ENCODE peak calls at places on chromosomes 12 and 14, in seven cellular contexts. F is nucleus accumbens; Q is stromal cell of bone marrow; R is hippocampal formation; I is stimulated activated CD4-positive, alpha-beta T cell treated with anti-CD3 and anti-CD28 coated beads, Interleukin-15, amount 100 ng/mL, for 1 hour; G is GM10248; S is AG10803. L is an unnamed sample.

GRCh38 chr12:106084048-106084671 is 54.6 kb downstream of the NUAK1 start:
- DNase-seq in R (no peak), I (no peak), F (no peak), Q (no peak), G (no peak), S (peak; percentile 95), L (no peak)

GRCh38 chr14:89826581-89826980 is 127.9 kb downstream of the EFCAB11 start:
- DNase-seq in I (no peak), R (no peak), S (no peak), G (no peak), Q (no peak), F (no peak), L (no peak)

GRCh38 chr14:21302013-21302857 is 22.4 kb downstream of the RPGRIP1 start:
- DNase-seq in R (no peak), S (no peak), I (no peak), Q (no peak), F (no peak), G (no peak), L (no peak)

GRCh38 chr14:99872786-99873440 is 79.7 kb downstream of the EML1 start:
- DNase-seq in I (no peak), Q (no peak), G (no peak), R (no peak), S (no peak), F (no peak), L (no peak)

GRCh38 chr12:57242329-57242690 is 8.7 kb downstream of the STAC3 start:
- DNase-seq in Q (no peak), F (no peak), R (no peak), S (no peak), I (no peak), G (no peak), L (no peak)

GRCh38 chr14:75213172-75213571 is 36.8 kb upstream of the TMED10 start:
- DNase-seq in S (no peak), R (no peak), G (no peak), I (no peak), Q (no peak), F (no peak), L (no peak)

GRCh38 chr14:80047761-80048160 is 163.5 kb downstream of the DIO2 start:
- DNase-seq in F (no peak), R (no peak), Q (no peak), I (no peak), G (no peak), S (peak; percentile 1), L (no peak)

GRCh38 chr12:113051759-113052158 is 4.8 kb upstream of the DTX1 start:
- DNase-seq in Q (no peak), S (no peak), R (no peak), I (no peak), G (no peak), F (no peak), L (no peak)

GRCh38 chr14:44963775-44964380 is 1.9 kb downstream of the TOGARAM1 start:
- DNase-seq in S (peak; percentile 31), G (no peak), Q (no peak), R (peak; percentile 19), F (peak; percentile 10), I (no peak), L (no peak)

GRCh38 chr12:82279597-82279996 is 78.6 kb downstream of the CCDC59 start:
- DNase-seq in F (no peak), Q (no peak), G (no peak), R (no peak), I (no peak), S (no peak), L (no peak)

GRCh38 chr14:49193365-49194050 is 392.7 kb downstream of the RPS29 start:
- DNase-seq in G (no peak), Q (no peak), R (no peak), F (no peak), I (no peak), S (no peak), L (no peak)

GRCh38 chr14:80005561-80005960 is 205.7 kb downstream of the DIO2 start:
- DNase-seq in G (no peak), Q (no peak), S (no peak), F (no peak), R (no peak), I (no peak), L (no peak)

GRCh38 chr12:124581299-124581698 is 13.9 kb upstream of the NCOR2 start:
- DNase-seq in I (no peak), R (no peak), G (no peak), F (no peak), Q (no peak), S (no peak), L (no peak)

GRCh38 chr12:116138380-116138779 is 139.1 kb downstream of the MED13L start:
- DNase-seq in Q (no peak), I (no peak), G (no peak), F (no peak), S (peak; percentile 77), R (no peak), L (no peak)

GRCh38 chr14:64504310-64504896 is at the start of gene ZBTB1:
- DNase-seq in F (peak; percentile 81), G (peak; percentile 63), I (peak; percentile 76), Q (peak; percentile 65), S (peak; percentile 92), R (peak; percentile 78), L (peak; percentile 57)

GRCh38 chr12:62950317-62950716 is 15.4 kb upstream of the PPM1H start:
- DNase-seq in F (no peak), S (no peak), G (no peak), Q (no peak), R (no peak), I (no peak), L (no peak)

GRCh38 chr12:113189361-113189760 is 3.8 kb downstream of the RITA1 start:
- DNase-seq in R (no peak), I (no peak), F (no peak), Q (no peak), S (no peak), G (no peak), L (no peak)

GRCh38 chr14:104659764-104660523 is 29.5 kb upstream of the INF2 start:
- DNase-seq in F (no peak), G (peak; percentile 74), S (no peak), R (no peak), I (no peak), Q (no peak), L (no peak)

GRCh38 chr14:90491221-90491867 is 94.5 kb downstream of the CALM1 start:
- DNase-seq in G (peak; percentile 5), Q (peak; percentile 9), R (peak; percentile 66), F (peak; percentile 70), S (peak; percentile 44), I (no peak), L (no peak)

GRCh38 chr14:94285158-94285557 is 7.9 kb downstream of the SERPINA10 start:
- DNase-seq in G (no peak), S (no peak), Q (no peak), I (no peak), F (no peak), R (no peak), L (no peak)

GRCh38 chr14:26597136-26598080 is at the start of gene NOVA1:
- DNase-seq in Q (no peak), F (peak; percentile 49), G (peak; percentile 5), I (no peak), S (no peak), R (peak; percentile 50), L (peak; percentile 17)

GRCh38 chr14:98226411-98226810 is 1045.6 kb downstream of the BCL11B start:
- DNase-seq in R (no peak), I (no peak), S (no peak), G (no peak), F (no peak), Q (no peak), L (no peak)

GRCh38 chr12:12439636-12440035 is 82.8 kb downstream of the BORCS5 start:
- DNase-seq in G (no peak), Q (no peak), I (no peak), R (no peak), S (peak; percentile 33), F (no peak), L (peak; percentile 40)

GRCh38 chr12:90393089-90393488 is 561.9 kb downstream of the CCER1 start:
- DNase-seq in R (no peak), G (no peak), S (no peak), I (no peak), F (no peak), Q (no peak), L (no peak)

GRCh38 chr14:48008646-48009045 is 333.2 kb upstream of the MDGA2 start:
- DNase-seq in Q (no peak), F (no peak), I (no peak), G (no peak), R (no peak), S (no peak), L (no peak)

GRCh38 chr12:45989857-45990467 is 412 bp downstream of the SCAF11 start:
- DNase-seq in S (peak; percentile 52), F (peak; percentile 72), Q (no peak), G (peak; percentile 33), I (peak; percentile 38), R (peak; percentile 61), L (peak; percentile 25)

GRCh38 chr12:122203301-122203967 is at the start of gene B3GNT4:
- DNase-seq in F (peak; percentile 58), Q (no peak), I (peak; percentile 57), G (peak; percentile 73), S (peak; percentile 27), R (no peak), L (peak; percentile 70)

GRCh38 chr12:15700595-15700994 is 88.6 kb downstream of the EPS8 start:
- DNase-seq in S (peak; percentile 91), R (no peak), G (peak; percentile 15), F (no peak), I (no peak), Q (peak; percentile 91), L (no peak)

GRCh38 chr12:82688035-82688501 is 1.4 kb downstream of the TMTC2 start:
- DNase-seq in Q (no peak), F (no peak), G (no peak), S (peak; percentile 17), R (no peak), I (no peak), L (no peak)

GRCh38 chr12:117875652-117876491 is 92.9 kb downstream of the KSR2 start:
- DNase-seq in S (no peak), F (peak; percentile 72), R (peak; percentile 12), G (peak; percentile 63), I (peak; percentile 4), Q (no peak), L (no peak)

GRCh38 chr12:120720234-120720968 is 5.2 kb upstream of the ACADS start:
- DNase-seq in F (peak; percentile 11), G (no peak), R (peak; percentile 10), I (no peak), S (peak; percentile 70), Q (peak; percentile 75), L (no peak)

GRCh38 chr14:69282448-69282847 is 22.5 kb downstream of the GALNT16 start:
- DNase-seq in G (no peak), S (no peak), F (no peak), Q (no peak), R (no peak), I (no peak), L (no peak)

GRCh38 chr12:2689393-2689792 is 105.4 kb upstream of the FKBP4 start:
- DNase-seq in S (no peak), R (no peak), F (no peak), I (no peak), G (no peak), Q (no peak), L (no peak)

L was measured in HuH-7.5.